ENCODE peak calls at places on chromosomes 7 and 10, in eight cellular contexts. M is activated CD4-positive, alpha-beta T cell treated with anti-CD3 and anti-CD28 coated beads, Interleukin-2, amount 50 U/mL, for 1 hour; S is NCI-H1436; W is bronchial epithelial cell; L is NCI-H2081; D is HEK293T; Y is NCI-H1694; O is amygdala. F is an unnamed sample.

GRCh38 chr7:105353752-105354328 is 34.9 kb downstream of the SRPK2 start:
- DNase-seq in O (no peak), M (no peak), W (no peak), L (no peak), Y (no peak), S (no peak), D (no peak), F (no peak)

GRCh38 chr7:91657386-91658120 is 222.9 kb downstream of the MTERF1 start:
- DNase-seq in D (no peak), S (no peak), L (no peak), W (peak), M (no peak), Y (no peak), O (no peak), F (no peak)

GRCh38 chr10:3010327-3010726 is 57.0 kb upstream of the PFKP start:
- DNase-seq in D (no peak), Y (no peak), W (no peak), O (no peak), M (no peak), S (no peak), L (no peak), F (peak)

GRCh38 chr10:85916192-85916747 is 450.3 kb downstream of the GRID1 start:
- DNase-seq in D (no peak), L (no peak), O (no peak), S (no peak), M (no peak), Y (no peak), W (no peak), F (no peak)

GRCh38 chr7:123712619-123713018 is 36.2 kb downstream of the WASL start:
- DNase-seq in Y (no peak), L (no peak), W (no peak), M (no peak), D (no peak), S (no peak), O (no peak), F (no peak)

GRCh38 chr7:27182861-27183681 is 2.0 kb downstream of the HOXA11 start:
- DNase-seq in W (no peak), M (no peak), S (no peak), O (no peak), L (peak), Y (no peak), D (no peak), F (no peak)

GRCh38 chr10:90642136-90642535 is 215.7 kb downstream of the HTR7 start:
- DNase-seq in W (peak), L (no peak), M (no peak), O (no peak), D (no peak), Y (no peak), S (no peak), F (no peak)

GRCh38 chr10:13404305-13404759 is 56.2 kb upstream of the SEPHS1 start:
- DNase-seq in D (no peak), O (no peak), Y (no peak), M (no peak), W (no peak), L (no peak), S (no peak), F (no peak)

GRCh38 chr7:101686030-101686429 is 56.9 kb upstream of the MYL10 start:
- DNase-seq in M (no peak), O (no peak), W (no peak), Y (no peak), L (no peak), D (no peak), S (no peak), F (no peak)

GRCh38 chr10:28946479-28946878 is 269.2 kb downstream of the BAMBI start:
- DNase-seq in L (no peak), S (no peak), M (no peak), W (no peak), D (no peak), O (no peak), Y (no peak), F (no peak)

GRCh38 chr7:18610331-18610948 is 114.9 kb downstream of the HDAC9 start:
- DNase-seq in D (peak), W (peak), Y (no peak), L (peak), O (no peak), M (no peak), S (no peak), F (no peak)

GRCh38 chr7:86328801-86329433 is 314.8 kb upstream of the GRM3 start:
- DNase-seq in D (no peak), Y (no peak), O (no peak), W (no peak), L (no peak), M (no peak), S (no peak), F (no peak)

GRCh38 chr7:36346260-36346831 is 43.3 kb upstream of the ANLN start:
- DNase-seq in W (peak), O (no peak), M (no peak), S (no peak), Y (no peak), D (no peak), L (no peak), F (no peak)